ENCODE peak calls at places on chromosome X, in four cellular contexts. O is pancreas; H is mammary epithelial cell; I is effector memory CD4-positive, alpha-beta T cell. W is an unnamed sample.

GRCh38 chrX:139203681-139204575 is 326.6 kb upstream of the F9 start:
- DNase-seq in H (peak; percentile 9), I (no peak), O (peak; percentile 61), W (no peak)

GRCh38 chrX:107766470-107767140 is 9.0 kb downstream of the TSC22D3 start:
- DNase-seq in I (no peak), O (no peak), H (peak; percentile 42), W (peak; percentile 46)

GRCh38 chrX:106932492-106932923 is 12.3 kb downstream of the CLDN2 start:
- DNase-seq in O (no peak), H (peak; percentile 5), I (no peak), W (no peak)

GRCh38 chrX:115946059-115946458 is 224.5 kb upstream of the AGTR2 start:
- DNase-seq in O (no peak), I (no peak), H (no peak), W (no peak)

GRCh38 chrX:104343408-104344129 is 88.8 kb upstream of the ESX1 start:
- DNase-seq in O (no peak), I (peak; percentile 1), H (peak; percentile 58), W (peak; percentile 15)

GRCh38 chrX:70525733-70526132 is 81.1 kb downstream of the DLG3 start:
- DNase-seq in O (peak; percentile 94), H (no peak), I (no peak), W (no peak)

GRCh38 chrX:38927592-38927991 is 126.3 kb downstream of the MID1IP1 start:
- DNase-seq in I (no peak), H (no peak), O (no peak), W (no peak)

GRCh38 chrX:12970691-12971202 is 4.2 kb upstream of the TMSB4X start:
- DNase-seq in H (no peak), O (no peak), I (peak; percentile 47), W (no peak)

GRCh38 chrX:56733459-56734046 is 4.5 kb downstream of the NBDY start:
- DNase-seq in H (peak; percentile 62), O (no peak), I (peak; percentile 57), W (peak; percentile 27)

GRCh38 chrX:27751976-27752375 is 55.8 kb upstream of the MAGEB10 start:
- DNase-seq in H (no peak), I (no peak), O (no peak), W (no peak)

GRCh38 chrX:72001471-72001870 is 90.8 kb downstream of the NHSL2 start:
- DNase-seq in I (no peak), O (no peak), H (no peak), W (no peak)

GRCh38 chrX:154014429-154015380 is 5.0 kb downstream of the IRAK1 start:
- DNase-seq in O (peak; percentile 70), I (no peak), H (no peak), W (no peak)

GRCh38 chrX:116272328-116272727 is 101.8 kb downstream of the AGTR2 start:
- DNase-seq in O (no peak), H (peak; percentile 98), I (no peak), W (no peak)

GRCh38 chrX:41600266-41600665 is 88.5 kb upstream of the GPR34 start:
- DNase-seq in O (no peak), H (peak; percentile 1), I (no peak), W (no peak)

GRCh38 chrX:15854080-15854655 is 445 bp downstream of the AP1S2 start:
- DNase-seq in O (peak; percentile 79), H (peak; percentile 24), I (peak; percentile 14), W (peak; percentile 71)

GRCh38 chrX:132676561-132677186 is 187.8 kb upstream of the MBNL3 start:
- DNase-seq in I (no peak), H (no peak), O (no peak), W (no peak)

GRCh38 chrX:127128282-127128681 is 308.8 kb downstream of the PRR32 start:
- DNase-seq in I (no peak), H (no peak), O (no peak), W (no peak)

GRCh38 chrX:47573334-47574095 is 8.7 kb upstream of the TIMP1 start:
- DNase-seq in H (peak; percentile 25), O (no peak), I (no peak), W (peak; percentile 73)

GRCh38 chrX:47572773-47573333 is 9.4 kb upstream of the TIMP1 start:
- DNase-seq in H (no peak), O (no peak), I (no peak), W (no peak)

GRCh38 chrX:47570794-47571193 is 9.8 kb downstream of the ARAF start:
- DNase-seq in H (no peak), O (no peak), I (no peak), W (no peak)

GRCh38 chrX:47571215-47571614 is 10.2 kb downstream of the ARAF start:
- DNase-seq in O (no peak), H (no peak), I (no peak), W (no peak)

DNA sequence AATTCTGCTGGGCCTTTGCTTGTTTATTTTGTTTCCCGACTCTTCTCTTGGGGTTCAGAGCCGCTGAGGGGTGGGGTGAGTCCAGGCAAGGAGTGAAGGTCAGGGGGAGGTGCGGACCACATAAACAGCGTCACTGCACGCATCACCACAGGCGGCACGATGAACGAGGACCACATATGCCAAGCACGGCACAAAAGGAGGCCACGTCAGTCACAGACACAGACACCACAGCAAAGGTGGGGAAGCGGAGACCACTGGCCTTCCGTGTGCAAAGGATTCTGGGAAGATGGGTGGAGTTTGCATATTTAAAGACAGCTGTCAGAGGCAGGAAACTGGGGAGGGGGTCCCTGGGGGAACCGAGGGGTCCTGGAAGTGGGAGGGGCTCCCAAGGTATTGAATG is 10.3 kb upstream of the TIMP1 start:
- DNase-seq in O (no peak), I (no peak), H (no peak), W (no peak)
- H3K4me1 ChIP-seq in O (no peaks in the 10 kb centered on the region), I (no peaks in the 10 kb centered on the region), H (peaks cover 11% of the 10 kb centered on the region), W (peaks cover 10% of the 10 kb centered on the region)

GRCh38 chrX:1368385-1368698 is 23.6 kb downstream of the SLC25A6 start:
- DNase-seq in I (no peak), O (peak; percentile 5), H (no peak), W (no peak)
- H3K27ac ChIP-seq in I (no peak overlapping the region), O (no peak overlapping the region), H (no peak overlapping the region), W (no peak overlapping the region)

GRCh38 chrX:33204889-33205288 is 6.5 kb downstream of the DMD start:
- DNase-seq in H (peak; percentile 78), I (no peak), O (no peak), W (peak; percentile 23)

GRCh38 chrX:33211356-33212254 is at the start of gene DMD:
- DNase-seq in H (peak; percentile 76), O (no peak), I (no peak), W (peak; percentile 40)

GRCh38 chrX:33207056-33207455 is 4.3 kb downstream of the DMD start:
- DNase-seq in O (no peak), I (no peak), H (peak; percentile 28), W (no peak)

GRCh38 chrX:33205321-33205720 is 6.0 kb downstream of the DMD start:
- DNase-seq in I (no peak), H (no peak), O (no peak), W (no peak)

DNA sequence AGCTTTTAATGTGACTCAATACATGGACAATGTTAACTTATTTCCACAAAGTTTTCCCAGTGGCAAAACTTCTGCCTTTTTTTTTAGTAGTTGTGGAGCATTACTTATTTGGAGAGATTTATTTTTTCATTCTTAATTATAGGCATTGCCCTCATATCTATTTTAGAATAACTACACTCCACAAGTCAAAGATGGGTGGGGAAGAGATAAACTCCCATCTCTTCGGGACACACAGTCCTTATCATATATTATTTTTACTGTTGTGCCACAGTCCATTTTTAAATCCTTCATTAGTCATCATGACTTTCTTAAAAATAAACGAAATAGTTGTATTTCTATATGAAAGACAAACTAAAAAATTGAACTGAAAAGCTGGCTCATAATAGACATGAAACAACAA is 1.2 kb downstream of the DMD start:
- DNase-seq in O (no peak), H (no peak), I (no peak), W (no peak)
- H3K4me3 ChIP-seq in O (peak overlapping the region; percentile 3), H (peak overlapping the region; percentile 41), I (no peak overlapping the region), W (peak overlapping the region; percentile 68)

GRCh38 chrX:49166914-49167739 is 4.6 kb downstream of the MAGIX start:
- DNase-seq in I (peak; percentile 69), H (peak; percentile 78), O (peak; percentile 68), W (peak; percentile 80)

GRCh38 chrX:49164589-49165360 is 2.2 kb downstream of the MAGIX start:
- DNase-seq in O (no peak), I (no peak), H (no peak), W (no peak)

GRCh38 chrX:49163555-49164419 is 1.2 kb downstream of the MAGIX start:
- DNase-seq in I (peak; percentile 74), H (peak; percentile 73), O (peak; percentile 93), W (peak; percentile 92)

GRCh38 chrX:49167740-49168108 is 4.0 kb upstream of the PLP2 start:
- DNase-seq in I (no peak), H (no peak), O (no peak), W (no peak)

GRCh38 chrX:49165901-49166881 is 3.6 kb downstream of the MAGIX start:
- DNase-seq in I (peak; percentile 64), O (peak; percentile 86), H (peak; percentile 88), W (peak; percentile 84)
- H3K4me1 ChIP-seq in I (peaks cover 8% of the 10 kb centered on the region), O (no peaks in the 10 kb centered on the region), H (peaks cover 7% of the 10 kb centered on the region), W (peaks cover 18% of the 10 kb centered on the region)

DNA sequence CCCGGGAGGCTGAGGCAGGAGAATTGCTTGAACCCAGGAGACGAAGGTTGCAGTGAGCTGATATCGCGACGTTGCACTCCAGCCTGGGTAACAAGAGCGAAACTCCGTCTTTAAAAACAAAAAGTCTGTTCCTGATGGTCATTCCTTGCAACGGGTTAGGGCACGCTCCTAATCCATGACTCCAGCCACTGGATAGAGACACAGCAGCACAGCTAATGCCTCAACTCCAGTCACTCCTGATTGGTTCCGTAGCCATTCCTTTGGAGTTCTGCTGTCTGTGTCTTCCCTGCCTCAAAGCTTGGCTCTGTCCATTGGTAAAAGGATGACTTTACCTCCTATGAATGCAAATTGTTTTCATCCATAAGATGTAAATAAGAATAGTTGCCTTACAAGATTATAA is 44.3 kb upstream of the FAM9A start:
- DNase-seq in H (no peak), O (no peak), I (no peak), W (no peak)
- H3K27ac ChIP-seq in H (no peak overlapping the region), O (no peak overlapping the region), I (no peak overlapping the region), W (no peak overlapping the region)

GRCh38 chrX:19683358-19683757 is 168.1 kb upstream of the MAP3K15 start:
- DNase-seq in H (no peak), O (no peak), I (no peak), W (no peak)
- H3K4me3 ChIP-seq in H (no peak overlapping the region), O (no peak overlapping the region), I (no peak overlapping the region), W (no peak overlapping the region)

GRCh38 chrX:121195719-121196118 is 148.3 kb downstream of the GLUD2 start:
- DNase-seq in I (no peak), H (no peak), O (no peak), W (no peak)
- H3K4me1 ChIP-seq in I (no peaks in the 10 kb centered on the region), H (no peaks in the 10 kb centered on the region), O (no peaks in the 10 kb centered on the region), W (no peaks in the 10 kb centered on the region)

GRCh38 chrX:54496936-54497335 is 902 bp upstream of the FGD1 start:
- DNase-seq in I (no peak), H (no peak), O (no peak), W (no peak)
- H3K27ac ChIP-seq in I (no peak overlapping the region), H (no peak overlapping the region), O (no peak overlapping the region), W (no peak overlapping the region)

GRCh38 chrX:3184176-3184930 is 143.1 kb downstream of the ARSF start:
- DNase-seq in O (no peak), I (no peak), H (no peak), W (no peak)
- H3K4me3 ChIP-seq in O (no peak overlapping the region), I (no peak overlapping the region), H (no peak overlapping the region), W (no peak overlapping the region)